ENCODE peak calls at places on chromosomes 6 and 20, in five cellular contexts. U is AG04449, C is Caco-2, T is heart right ventricle, W is A549. D is an unnamed sample.

GRCh38 chr6:156167289-156168076 is 609.7 kb upstream of the ARID1B start:
- DNase-seq in C (no peak), T (peak; percentile 30), U (no peak), W (no peak), D (no peak)

GRCh38 chr20:10955166-10955565 is 281.4 kb upstream of the JAG1 start:
- DNase-seq in W (no peak), C (no peak), U (no peak), T (no peak), D (no peak)

GRCh38 chr6:1917628-1918371 is 308.1 kb downstream of the FOXC1 start:
- DNase-seq in W (peak; percentile 15), U (peak; percentile 45), T (no peak), C (no peak), D (peak; percentile 87)

GRCh38 chr20:11117808-11118528 is 444.2 kb upstream of the JAG1 start:
- DNase-seq in W (peak; percentile 44), U (no peak), C (peak; percentile 4), T (no peak), D (no peak)

GRCh38 chr6:90548001-90548400 is 38.9 kb downstream of the MAP3K7 start:
- DNase-seq in C (no peak), U (no peak), T (no peak), W (no peak), D (no peak)

GRCh38 chr6:32086661-32087573 is 22.2 kb downstream of the TNXB start:
- DNase-seq in U (no peak), C (no peak), T (no peak), W (no peak), D (peak; percentile 7)

GRCh38 chr20:15045246-15045645 is 707.8 kb upstream of the FLRT3 start:
- DNase-seq in C (no peak), W (no peak), T (no peak), U (no peak), D (peak; percentile 40)

GRCh38 chr20:59850018-59850641 is 83.3 kb downstream of the SYCP2 start:
- DNase-seq in C (peak; percentile 59), T (no peak), U (no peak), W (peak; percentile 25), D (no peak)

GRCh38 chr6:26312501-26313390 is 52.3 kb upstream of the BTN3A2 start:
- DNase-seq in U (peak; percentile 87), W (no peak), T (peak; percentile 83), C (peak; percentile 84), D (no peak)

GRCh38 chr6:7176208-7176607 is 68.4 kb downstream of the RREB1 start:
- DNase-seq in U (no peak), C (no peak), W (no peak), T (no peak), D (no peak)

GRCh38 chr6:125066140-125066539 is 87.4 kb upstream of the TPD52L1 start:
- DNase-seq in U (no peak), T (no peak), W (no peak), C (no peak), D (no peak)

GRCh38 chr6:41644297-41644879 is 6.1 kb downstream of the MDFI start:
- DNase-seq in T (no peak), W (no peak), C (peak; percentile 29), U (no peak), D (no peak)

GRCh38 chr20:49115565-49115964 is 69.5 kb downstream of the CSE1L start:
- DNase-seq in W (no peak), C (no peak), U (no peak), T (no peak), D (no peak)

GRCh38 chr6:51857134-51857533 is 230.3 kb downstream of the PKHD1 start:
- DNase-seq in U (no peak), T (no peak), C (no peak), W (no peak), D (no peak)

GRCh38 chr6:135118142-135118730 is 62.9 kb upstream of the MYB start:
- DNase-seq in U (no peak), C (no peak), T (no peak), W (no peak), D (no peak)

GRCh38 chr20:7463290-7463689 is 477.0 kb downstream of the HAO1 start:
- DNase-seq in C (no peak), T (no peak), U (no peak), W (no peak), D (no peak)

GRCh38 chr20:12966468-12967085 is 42.2 kb upstream of the SPTLC3 start:
- DNase-seq in U (peak; percentile 19), W (no peak), C (no peak), T (no peak), D (no peak)

GRCh38 chr6:14882394-14883073 is 363.3 kb upstream of the JARID2 start:
- DNase-seq in T (no peak), C (no peak), W (no peak), U (no peak), D (no peak)

GRCh38 chr6:38153946-38154345 is 334.4 kb downstream of the ZFAND3 start:
- DNase-seq in T (no peak), W (no peak), C (no peak), U (no peak), D (no peak)

GRCh38 chr20:13158339-13158738 is 62.7 kb upstream of the ISM1 start:
- DNase-seq in U (no peak), C (no peak), W (no peak), T (no peak), D (no peak)

GRCh38 chr20:22716824-22717351 is 132.5 kb upstream of the FOXA2 start:
- DNase-seq in T (no peak), U (no peak), C (no peak), W (peak; percentile 34), D (no peak)

GRCh38 chr6:117555882-117556498 is 46.3 kb downstream of the GOPC start:
- DNase-seq in C (peak; percentile 58), T (peak; percentile 41), W (no peak), U (no peak), D (no peak)

GRCh38 chr20:57500941-57501340 is 24.0 kb downstream of the CTCFL start:
- DNase-seq in C (no peak), U (no peak), T (no peak), W (no peak), D (no peak)

GRCh38 chr20:57496592-57496991 is 28.3 kb downstream of the CTCFL start:
- DNase-seq in W (no peak), U (no peak), C (no peak), T (no peak), D (no peak)

GRCh38 chr20:57500235-57500634 is 24.7 kb downstream of the CTCFL start:
- DNase-seq in W (no peak), C (no peak), T (no peak), U (no peak), D (no peak)

GRCh38 chr20:57499676-57500075 is 25.3 kb downstream of the CTCFL start:
- DNase-seq in W (no peak), T (no peak), C (no peak), U (no peak), D (no peak)

DNA sequence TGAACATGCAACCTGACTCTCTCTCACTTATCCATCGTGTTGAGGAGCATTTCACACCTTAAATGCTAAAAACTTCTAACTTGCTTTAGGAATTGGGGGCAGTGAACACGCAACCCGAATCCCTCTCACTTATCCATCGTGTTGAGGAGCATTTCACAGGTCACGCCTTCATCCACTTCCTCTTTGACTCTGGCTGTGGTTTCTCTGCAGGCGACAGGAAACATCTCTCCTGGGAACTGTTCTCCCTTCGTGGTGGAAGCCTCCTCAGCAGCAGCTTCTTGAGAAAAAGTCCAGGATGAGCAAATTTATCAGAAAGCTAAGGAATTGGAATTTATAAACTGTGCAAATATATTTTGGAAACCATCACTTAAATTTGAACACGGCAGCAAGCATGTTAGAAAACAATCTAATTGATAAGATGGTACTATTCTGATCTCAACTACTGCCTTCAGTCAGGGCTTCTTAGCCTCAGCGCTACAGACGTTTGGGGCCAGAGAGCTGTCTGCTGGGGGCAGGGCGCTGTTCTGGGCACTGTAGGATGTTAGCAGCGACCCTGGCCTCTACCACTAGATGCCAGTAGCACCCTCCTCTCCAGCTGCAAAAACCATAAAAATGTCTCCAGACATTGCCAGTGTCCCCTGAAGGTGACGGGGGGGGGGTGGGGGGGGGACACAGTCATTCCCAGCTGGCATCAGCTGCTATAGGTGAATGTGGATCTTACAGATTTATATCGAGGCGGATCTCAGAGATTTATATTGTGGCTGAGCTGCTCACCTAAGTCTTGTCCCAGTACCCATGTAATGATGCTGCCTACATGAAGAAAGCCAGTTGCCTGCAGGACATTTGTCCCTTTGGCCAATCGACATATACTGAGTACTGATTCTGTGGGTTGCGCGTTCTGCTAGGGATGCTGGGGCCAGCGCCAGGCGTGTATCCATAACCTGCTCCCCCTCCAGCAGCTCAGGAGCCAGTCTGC is 26.2 kb downstream of the CTCFL start:
- DNase-seq in W (no peak), C (peak; percentile 65), U (no peak), T (no peak), D (no peak)
- TF ChIP-seq CTCF in W (peak; percentile 45), C (peak; percentile 73), U (peak; percentile 53), T (no peak), D (peak; percentile 50)

DNA sequence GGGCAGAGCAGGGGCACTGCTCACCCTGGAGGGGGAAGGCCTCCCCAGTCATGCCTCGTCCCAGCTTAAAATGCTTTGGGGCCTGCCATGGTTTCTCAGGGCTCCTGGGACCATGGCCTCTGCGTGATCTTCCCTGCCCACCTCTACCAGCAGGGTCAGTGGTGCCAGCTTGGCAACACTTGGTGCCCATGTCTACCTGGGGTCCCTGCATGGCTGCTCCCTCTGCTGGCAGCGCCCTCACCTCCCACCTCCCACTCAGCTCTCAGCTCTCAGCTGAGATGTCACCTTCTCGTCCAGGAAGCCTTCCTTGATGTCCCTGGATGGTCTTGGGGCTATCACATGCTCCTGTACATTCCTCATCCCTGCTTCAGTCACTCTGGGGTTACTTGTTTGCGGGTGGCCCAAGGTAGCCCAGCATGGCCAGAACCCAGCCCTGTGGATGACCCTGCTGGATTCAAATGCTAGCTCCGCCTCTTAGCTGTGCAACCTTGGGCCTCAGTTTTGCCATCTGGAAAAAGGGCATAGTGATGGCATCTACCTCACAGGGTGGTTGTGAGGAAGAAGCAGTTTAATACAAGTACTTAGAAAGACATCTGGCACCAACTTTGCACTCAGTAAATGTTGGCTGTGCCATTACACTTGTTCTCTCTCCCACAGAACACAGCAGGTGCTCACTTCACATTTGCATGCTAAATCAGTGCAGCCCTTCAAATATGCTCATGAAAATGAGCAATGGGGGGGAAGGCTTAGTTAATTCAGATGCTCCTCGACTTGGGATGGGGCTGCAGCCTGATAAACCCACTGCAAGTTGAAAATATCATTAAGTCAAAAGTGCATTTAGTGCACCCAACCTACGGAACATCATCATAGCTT is 53.5 kb upstream of the PTPN1 start:
- DNase-seq in T (no peak), U (no peak), W (no peak), C (peak; percentile 50), D (no peak)
- TF ChIP-seq CTCF in T (no peak), U (peak; percentile 16), W (no peak), C (peak; percentile 29), D (peak; percentile 40)

GRCh38 chr20:20720158-20720557 is 7.7 kb upstream of the RALGAPA2 start:
- DNase-seq in W (no peak), U (no peak), C (no peak), T (no peak), D (no peak)

GRCh38 chr20:20719411-20719810 is 7.0 kb upstream of the RALGAPA2 start:
- DNase-seq in U (no peak), C (no peak), T (no peak), W (no peak), D (no peak)

GRCh38 chr20:20721489-20721888 is 9.0 kb upstream of the RALGAPA2 start:
- DNase-seq in T (no peak), U (no peak), C (no peak), W (no peak), D (no peak)
- TF ChIP-seq CTCF in T (no peak), U (no peak), C (no peak), W (no peak), D (no peak)

GRCh38 chr6:109284675-109285074 is 97.6 kb downstream of the CD164 start:
- DNase-seq in C (no peak), T (no peak), U (no peak), W (no peak), D (no peak)

GRCh38 chr6:109282732-109283131 is 99.5 kb downstream of the CD164 start:
- DNase-seq in C (no peak), W (no peak), T (no peak), U (no peak), D (no peak)

GRCh38 chr6:109279628-109280027 is 102.6 kb downstream of the CD164 start:
- DNase-seq in T (no peak), C (no peak), U (no peak), W (no peak), D (no peak)
- TF ChIP-seq CTCF in T (no peak), C (no peak), U (no peak), W (no peak), D (no peak)

D was measured in retinal pigment epithelial cell.